ENCODE peak calls at places on chromosomes 12 and 14, in eight cellular contexts. S, Z, E, I, B, L, M and T are unnamed samples.

GRCh38 chr14:68753696-68754095 is 39.2 kb downstream of the ZFP36L1 start:
- DNase-seq in S (no peak), Z (no peak), E (peak; percentile 46), I (no peak), B (no peak), L (peak; percentile 21), M (no peak), T (no peak)

GRCh38 chr12:128644664-128645296 is 179.0 kb downstream of the SLC15A4 start:
- DNase-seq in S (peak; percentile 41), Z (no peak), E (no peak), I (no peak), B (no peak), L (no peak), M (no peak), T (no peak)

GRCh38 chr12:47881826-47882427 is 22.9 kb downstream of the VDR start:
- DNase-seq in S (peak; percentile 28), Z (peak; percentile 81), E (peak; percentile 98), I (peak; percentile 28), B (no peak), L (peak; percentile 98), M (no peak), T (peak; percentile 57)

GRCh38 chr12:89472508-89472907 is 52.1 kb downstream of the GALNT4 start:
- DNase-seq in S (no peak), Z (peak; percentile 73), E (no peak), I (no peak), B (no peak), L (peak; percentile 87), M (no peak), T (no peak)

GRCh38 chr12:25743679-25744078 is 190.6 kb upstream of the LMNTD1 start:
- DNase-seq in S (no peak), Z (no peak), E (no peak), I (no peak), B (no peak), L (peak; percentile 11), M (no peak), T (no peak)

GRCh38 chr12:110304061-110304551 is 23.1 kb downstream of the ATP2A2 start:
- DNase-seq in S (no peak), Z (peak; percentile 99), E (no peak), I (no peak), B (no peak), L (peak; percentile 64), M (no peak), T (no peak)

GRCh38 chr12:65121049-65121955 is at the start of gene WIF1:
- DNase-seq in S (peak; percentile 43), Z (peak; percentile 17), E (no peak), I (no peak), B (no peak), L (peak; percentile 38), M (peak; percentile 84), T (no peak)

GRCh38 chr12:124704619-124705018 is 137.2 kb upstream of the NCOR2 start:
- DNase-seq in S (no peak), Z (no peak), E (no peak), I (no peak), B (no peak), L (no peak), M (no peak), T (no peak)

GRCh38 chr12:102959391-102959790 is 1.9 kb downstream of the ASCL1 start:
- DNase-seq in S (no peak), Z (no peak), E (no peak), I (no peak), B (no peak), L (no peak), M (no peak), T (no peak)

GRCh38 chr12:52566847-52567291 is 6.8 kb downstream of the KRT74 start:
- DNase-seq in S (no peak), Z (no peak), E (no peak), I (no peak), B (no peak), L (no peak), M (no peak), T (no peak)

DNA sequence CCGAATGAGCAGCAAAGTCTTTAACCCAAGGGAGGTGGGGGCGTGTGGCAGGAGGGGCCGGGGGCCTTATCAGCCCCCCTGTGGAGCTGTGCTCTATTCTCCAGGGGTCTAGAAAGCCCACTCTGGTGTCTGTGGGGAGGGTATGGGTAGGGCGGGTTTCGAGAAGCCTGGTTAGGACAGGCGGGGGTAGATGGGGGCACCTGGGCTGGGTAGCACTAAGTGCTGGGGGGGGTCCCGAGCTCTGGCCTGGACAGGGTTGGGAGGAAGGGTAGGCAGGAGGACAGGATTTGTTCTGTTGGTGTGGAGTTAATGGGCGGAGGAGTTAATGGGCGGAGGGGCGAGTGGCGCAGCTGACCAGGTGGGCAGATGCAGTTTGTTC is 2.0 kb downstream of the PACS2 start:
- DNase-seq in S (no peak), Z (no peak), E (no peak), I (no peak), B (no peak), L (no peak), M (no peak), T (no peak)
- H3K4me3 ChIP-seq in S (no peak overlapping the region), Z (no peak overlapping the region), E (no peak overlapping the region), I (no peak overlapping the region), B (peak overlapping the region; percentile 72), L (peak overlapping the region; percentile 68), M (no peak overlapping the region), T (no peak overlapping the region)

GRCh38 chr14:95289323-95290010 is 30.2 kb downstream of the CLMN start:
- DNase-seq in S (no peak), Z (no peak), E (no peak), I (peak; percentile 1), B (no peak), L (no peak), M (no peak), T (no peak)

GRCh38 chr14:95291859-95292542 is 27.7 kb downstream of the CLMN start:
- DNase-seq in S (peak; percentile 81), Z (peak; percentile 85), E (no peak), I (peak; percentile 56), B (peak; percentile 43), L (peak; percentile 55), M (no peak), T (no peak)

GRCh38 chr14:95290021-95290420 is 29.7 kb downstream of the CLMN start:
- DNase-seq in S (no peak), Z (no peak), E (no peak), I (peak; percentile 1), B (no peak), L (no peak), M (no peak), T (no peak)

GRCh38 chr14:95292660-95293425 is 26.9 kb downstream of the CLMN start:
- DNase-seq in S (no peak), Z (no peak), E (no peak), I (no peak), B (no peak), L (no peak), M (no peak), T (no peak)

GRCh38 chr14:95290769-95291440 is 28.8 kb downstream of the CLMN start:
- DNase-seq in S (peak; percentile 93), Z (peak; percentile 72), E (no peak), I (peak; percentile 12), B (no peak), L (no peak), M (peak; percentile 61), T (peak; percentile 27)
- H3K4me3 ChIP-seq in S (no peak overlapping the region), Z (no peak overlapping the region), E (no peak overlapping the region), I (no peak overlapping the region), B (no peak overlapping the region), L (no peak overlapping the region), M (no peak overlapping the region), T (no peak overlapping the region)

DNA sequence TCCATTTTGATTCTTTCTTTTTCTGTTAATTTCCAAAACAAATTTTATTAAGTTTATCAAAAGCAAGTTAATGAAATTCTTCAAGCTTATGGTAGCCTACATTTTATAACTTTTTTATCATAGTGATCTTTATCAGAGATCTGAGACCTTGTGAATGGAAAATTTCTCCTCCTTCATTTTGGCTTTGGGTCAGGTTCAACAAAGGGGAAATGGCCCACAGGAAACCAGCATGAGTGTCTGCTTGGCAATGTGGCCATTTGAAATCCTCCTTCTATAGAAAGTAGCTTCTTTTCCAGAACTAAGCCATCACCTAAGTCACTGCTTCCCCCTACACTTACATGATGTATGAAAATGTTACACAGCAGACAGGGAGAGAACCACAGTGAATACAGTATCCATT is 1.6 kb downstream of the RHOJ start:
- DNase-seq in S (no peak), Z (no peak), E (no peak), I (no peak), B (no peak), L (peak; percentile 14), M (no peak), T (no peak)
- H3K4me3 ChIP-seq in S (no peak overlapping the region), Z (no peak overlapping the region), E (no peak overlapping the region), I (peak overlapping the region; percentile 8), B (peak overlapping the region; percentile 51), L (peak overlapping the region; percentile 75), M (peak overlapping the region; percentile 53), T (no peak overlapping the region)

GRCh38 chr12:92467886-92468285 is 234.9 kb upstream of the PLEKHG7 start:
- DNase-seq in S (no peak), Z (peak; percentile 51), E (no peak), I (no peak), B (no peak), L (no peak), M (no peak), T (no peak)

GRCh38 chr12:92466391-92467305 is 236.1 kb upstream of the PLEKHG7 start:
- DNase-seq in S (peak; percentile 28), Z (no peak), E (no peak), I (no peak), B (no peak), L (no peak), M (no peak), T (no peak)

GRCh38 chr12:92464911-92465310 is 237.9 kb upstream of the PLEKHG7 start:
- DNase-seq in S (no peak), Z (no peak), E (no peak), I (no peak), B (no peak), L (no peak), M (no peak), T (peak; percentile 59)

GRCh38 chr12:92463171-92463570 is 239.6 kb upstream of the PLEKHG7 start:
- DNase-seq in S (no peak), Z (no peak), E (no peak), I (no peak), B (no peak), L (no peak), M (no peak), T (no peak)

DNA sequence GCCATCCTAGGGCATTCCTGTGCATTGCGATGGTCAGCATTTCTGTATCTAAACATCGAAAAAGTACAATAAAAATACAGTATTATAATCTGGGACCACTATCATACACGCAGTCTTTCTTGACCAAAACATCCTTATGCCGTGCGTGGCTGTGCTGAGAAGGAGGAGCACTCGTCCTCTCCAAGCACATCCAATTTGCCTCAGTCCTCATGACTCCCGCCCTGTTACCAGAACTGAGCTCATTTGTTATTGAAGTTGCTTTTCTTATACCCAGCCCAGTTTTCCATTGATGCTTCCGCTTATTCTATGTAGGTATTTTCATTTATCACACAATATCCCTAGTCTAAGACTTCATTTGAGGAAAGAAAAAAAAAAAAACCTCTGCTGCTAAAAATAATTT is 237.0 kb upstream of the PLEKHG7 start:
- DNase-seq in S (no peak), Z (no peak), E (no peak), I (no peak), B (no peak), L (no peak), M (no peak), T (no peak)
- H3K4me3 ChIP-seq in S (no peak overlapping the region), Z (no peak overlapping the region), E (no peak overlapping the region), I (no peak overlapping the region), B (no peak overlapping the region), L (no peak overlapping the region), M (no peak overlapping the region), T (no peak overlapping the region)

DNA sequence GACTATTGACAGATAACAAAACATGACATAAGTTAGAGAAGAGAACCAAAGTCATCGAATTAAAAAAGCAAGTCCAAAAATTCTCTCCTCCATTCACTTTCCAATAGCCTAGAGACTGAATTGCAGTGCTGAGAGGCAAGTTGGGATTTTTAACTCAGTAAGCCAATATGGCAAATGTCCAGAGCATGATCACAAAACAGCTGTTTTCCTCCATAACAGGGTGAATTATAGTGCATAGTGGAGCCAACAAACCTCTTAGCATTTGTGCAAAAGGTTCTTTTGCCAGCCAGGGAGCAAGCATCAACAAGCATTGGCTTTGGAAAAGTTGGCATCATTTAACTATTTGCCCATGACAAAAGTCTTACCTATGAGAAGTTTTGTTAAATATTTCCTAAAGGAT is 458.8 kb upstream of the NOVA1 start:
- DNase-seq in S (no peak), Z (no peak), E (no peak), I (no peak), B (no peak), L (no peak), M (no peak), T (no peak)
- H3K4me3 ChIP-seq in S (no peak overlapping the region), Z (no peak overlapping the region), E (no peak overlapping the region), I (no peak overlapping the region), B (no peak overlapping the region), L (no peak overlapping the region), M (no peak overlapping the region), T (no peak overlapping the region)